ENCODE peak calls at places on chromosome X, in four cellular contexts. X, O, I and H are unnamed samples.

GRCh38 chrX:119654112-119654531 is 38.8 kb downstream of the SEPTIN6 start:
- DNase-seq in O (no peak), X (no peak), I (no peak), H (peak; percentile 54)

GRCh38 chrX:50780144-50780543 is 33.9 kb downstream of the SHROOM4 start:
- DNase-seq in X (no peak), O (no peak), I (no peak), H (no peak)

GRCh38 chrX:7828594-7828993 is 14.4 kb upstream of the VCX start:
- DNase-seq in I (no peak), O (peak; percentile 2), X (peak; percentile 3), H (no peak)

GRCh38 chrX:19627533-19627932 is 112.2 kb upstream of the MAP3K15 start:
- DNase-seq in O (no peak), X (no peak), I (no peak), H (peak; percentile 13)

GRCh38 chrX:54248309-54248708 is 65.3 kb upstream of the FAM120C start:
- DNase-seq in X (peak; percentile 48), I (no peak), O (peak; percentile 4), H (peak; percentile 44)

GRCh38 chrX:4263005-4263404 is 549.6 kb upstream of the PRKX start:
- DNase-seq in I (no peak), O (no peak), X (peak; percentile 3), H (no peak)

GRCh38 chrX:71618303-71618721 is at the start of gene CXCR3:
- DNase-seq in X (no peak), I (peak; percentile 83), O (no peak), H (no peak)

GRCh38 chrX:118355225-118355920 is 9.5 kb downstream of the WDR44 start:
- DNase-seq in I (no peak), X (no peak), O (peak; percentile 34), H (no peak)

GRCh38 chrX:16671005-16671404 is 21.0 kb downstream of the S100G start:
- DNase-seq in X (peak; percentile 42), O (peak; percentile 59), I (no peak), H (peak; percentile 72)

GRCh38 chrX:120549483-120550452 is 11.0 kb downstream of the CUL4B start:
- DNase-seq in I (no peak), O (peak; percentile 69), X (peak; percentile 88), H (peak; percentile 94)

GRCh38 chrX:120664081-120664480 is 34.2 kb upstream of the C1GALT1C1 start:
- DNase-seq in X (peak; percentile 42), O (peak; percentile 16), I (no peak), H (peak; percentile 13)

GRCh38 chrX:132958086-132958703 is at the start of gene HS6ST2:
- DNase-seq in O (no peak), X (no peak), I (no peak), H (no peak)

GRCh38 chrX:125544856-125545255 is 225.2 kb downstream of the TEX13C start:
- DNase-seq in I (no peak), O (no peak), X (no peak), H (no peak)

GRCh38 chrX:151176351-151176750 is at the start of gene GPR50:
- DNase-seq in O (no peak), X (no peak), I (no peak), H (no peak)
- H3K4me3 ChIP-seq in O (no peak within 1 kb of the TSS), X (peak within 1 kb of the TSS; percentile 34), I (no peak within 1 kb of the TSS), H (no peak within 1 kb of the TSS)

DNA sequence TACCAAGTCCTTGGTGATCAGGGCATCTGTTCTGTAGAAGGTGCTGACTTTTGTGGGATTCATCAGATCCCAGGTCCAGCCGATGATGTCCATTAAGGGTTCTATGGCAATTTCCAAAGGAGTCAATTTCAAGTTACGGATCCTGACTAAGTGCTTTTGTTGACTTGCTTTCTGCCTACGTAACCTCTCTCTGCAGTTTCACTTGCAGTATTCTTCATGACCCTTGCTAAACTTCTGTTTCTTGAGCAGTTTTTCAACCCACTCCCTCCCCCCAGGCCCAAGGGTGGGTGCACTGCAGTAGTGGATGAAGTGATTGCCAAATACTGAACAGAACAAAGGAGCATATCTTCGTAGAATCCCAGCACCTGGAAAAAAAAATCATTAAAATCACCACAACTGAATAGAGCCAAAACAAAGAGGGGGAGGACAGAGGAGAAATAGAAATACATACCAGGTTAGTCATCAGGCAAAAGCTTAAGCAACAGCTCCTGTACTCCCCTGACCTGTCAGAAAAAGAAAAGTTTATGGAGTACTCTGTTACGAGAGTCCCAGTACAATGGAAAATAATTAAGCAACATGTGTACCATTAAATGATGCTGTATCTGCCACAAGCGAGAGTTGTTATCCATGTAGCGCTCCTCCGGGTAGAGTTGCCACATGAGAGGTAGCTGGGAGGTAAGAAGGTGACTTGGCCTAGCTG is 5.8 kb downstream of the CMC4 start:
- DNase-seq in I (no peak), X (no peak), O (no peak), H (peak; percentile 49)
- TF ChIP-seq POLR2A in I (no peak), X (no peak), O (no peak), H (no peak)

GRCh38 chrX:33178218-33178617 is 33.1 kb downstream of the DMD start:
- DNase-seq in X (no peak), I (no peak), O (no peak), H (no peak)

GRCh38 chrX:33188881-33189280 is 22.5 kb downstream of the DMD start:
- DNase-seq in I (no peak), X (no peak), O (no peak), H (peak; percentile 54)

GRCh38 chrX:33188286-33188685 is 23.1 kb downstream of the DMD start:
- DNase-seq in I (no peak), X (no peak), O (no peak), H (no peak)

GRCh38 chrX:33178690-33179089 is 32.7 kb downstream of the DMD start:
- DNase-seq in X (no peak), I (no peak), O (no peak), H (no peak)

GRCh38 chrX:33183366-33183765 is 28.0 kb downstream of the DMD start:
- DNase-seq in X (no peak), O (no peak), I (no peak), H (peak; percentile 82)
- TF ChIP-seq RCOR1 in X (no peak), O (no peak), I (no peak), H (no peak)

DNA sequence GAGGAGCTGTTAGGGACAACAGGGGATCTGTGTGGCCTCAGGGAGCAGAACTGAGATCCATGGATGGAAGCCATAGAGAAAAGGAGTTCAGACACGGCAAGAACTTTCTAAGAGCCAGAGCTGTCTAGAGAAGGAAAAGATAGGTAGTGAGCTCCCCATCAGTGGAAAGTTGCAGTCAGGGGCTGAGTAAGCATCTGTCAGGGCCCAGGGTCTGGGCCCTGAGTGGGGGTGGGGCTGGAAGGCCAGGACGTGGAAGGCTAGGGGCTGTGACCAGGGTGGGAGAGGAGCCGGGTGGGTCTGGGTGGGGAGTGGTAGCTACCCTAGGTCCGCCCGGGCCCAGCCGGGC is 324 bp upstream of the MSN start:
- DNase-seq in O (no peak), X (no peak), I (no peak), H (no peak)
- H3K4me3 ChIP-seq in O (peak overlapping the region; percentile 90), X (peak overlapping the region; percentile 73), I (peak overlapping the region; percentile 24), H (no peak overlapping the region)

GRCh38 chrX:153624196-153625091 is 22.6 kb upstream of the DUSP9 start:
- DNase-seq in I (no peak), X (no peak), O (no peak), H (no peak)

GRCh38 chrX:153623310-153624029 is 23.5 kb upstream of the DUSP9 start:
- DNase-seq in X (no peak), I (no peak), O (no peak), H (no peak)

GRCh38 chrX:153626025-153626633 is 20.9 kb upstream of the DUSP9 start:
- DNase-seq in I (no peak), X (no peak), O (no peak), H (no peak)

GRCh38 chrX:153626863-153627674 is 19.9 kb upstream of the DUSP9 start:
- DNase-seq in I (no peak), O (no peak), X (no peak), H (no peak)

DNA sequence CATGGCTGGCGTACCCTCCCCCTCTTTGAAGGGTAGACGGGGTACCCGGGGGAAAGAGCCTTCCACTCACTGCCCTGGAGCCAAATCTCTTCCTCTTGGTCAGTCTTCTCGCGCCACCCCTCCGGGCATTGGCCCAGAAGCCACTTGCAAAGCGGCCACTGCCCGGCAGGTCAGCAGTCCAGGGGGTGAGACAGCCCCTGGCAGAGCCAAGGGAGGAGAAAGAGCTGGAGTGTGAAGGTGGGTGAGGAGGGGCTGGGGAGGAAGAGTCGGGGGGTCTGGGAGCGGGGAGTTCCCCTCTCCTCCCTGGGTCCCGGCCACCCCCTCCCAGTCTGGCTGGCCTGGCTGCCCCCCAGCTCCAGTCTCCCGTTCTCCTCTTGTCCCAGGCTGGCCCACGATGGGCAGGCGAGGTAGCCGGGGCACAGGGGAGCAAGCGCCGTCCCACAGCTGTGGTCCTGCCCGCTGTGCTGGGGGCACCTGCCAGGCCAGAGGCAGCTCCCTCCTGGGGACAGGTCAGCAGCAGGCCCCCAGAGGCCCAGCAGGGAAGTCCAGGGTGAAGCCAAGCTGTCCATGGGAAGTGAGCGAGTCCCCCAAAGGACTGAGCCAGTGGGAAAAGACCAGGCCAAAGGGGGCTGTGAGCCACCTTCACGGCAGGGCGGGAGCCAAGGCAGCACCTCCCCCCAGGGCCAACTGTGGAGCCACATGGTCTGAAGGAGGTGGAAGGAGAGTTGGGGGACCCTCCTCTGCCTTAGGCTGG is 21.6 kb upstream of the DUSP9 start:
- DNase-seq in O (no peak), I (no peak), X (no peak), H (no peak)
- TF ChIP-seq POLR2A in O (no peak), I (no peak), X (no peak), H (no peak)

GRCh38 chrX:13652256-13653021 is 502 bp upstream of the TCEANC start:
- DNase-seq in O (peak; percentile 62), X (peak; percentile 41), I (no peak), H (peak; percentile 98)
- TF ChIP-seq RCOR1 in O (no peak), X (no peak), I (no peak), H (peak; percentile 47)

DNA sequence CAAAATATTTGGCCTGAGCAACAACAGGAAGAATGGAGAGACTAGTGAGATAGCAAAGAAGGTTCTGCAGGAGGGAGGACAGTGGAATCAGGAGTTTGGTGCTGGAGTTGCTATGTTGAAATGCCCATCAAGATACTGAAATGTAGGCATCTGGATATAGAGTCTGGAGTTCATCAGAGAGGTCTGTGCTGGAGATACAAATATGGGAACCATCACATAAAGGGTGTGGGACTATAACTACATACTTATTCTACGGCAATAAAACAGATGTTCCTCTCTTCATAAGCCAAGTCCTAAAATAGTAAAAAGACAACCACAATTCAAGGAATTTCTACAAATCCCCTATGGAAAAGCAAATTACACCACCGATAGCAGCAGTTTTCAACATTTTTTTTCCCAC is 1.7 kb downstream of the MED14 start:
- DNase-seq in I (no peak), X (no peak), O (no peak), H (no peak)
- H3K4me3 ChIP-seq in I (peak overlapping the region; percentile 86), X (no peak overlapping the region), O (peak overlapping the region; percentile 80), H (peak overlapping the region; percentile 88)

DNA sequence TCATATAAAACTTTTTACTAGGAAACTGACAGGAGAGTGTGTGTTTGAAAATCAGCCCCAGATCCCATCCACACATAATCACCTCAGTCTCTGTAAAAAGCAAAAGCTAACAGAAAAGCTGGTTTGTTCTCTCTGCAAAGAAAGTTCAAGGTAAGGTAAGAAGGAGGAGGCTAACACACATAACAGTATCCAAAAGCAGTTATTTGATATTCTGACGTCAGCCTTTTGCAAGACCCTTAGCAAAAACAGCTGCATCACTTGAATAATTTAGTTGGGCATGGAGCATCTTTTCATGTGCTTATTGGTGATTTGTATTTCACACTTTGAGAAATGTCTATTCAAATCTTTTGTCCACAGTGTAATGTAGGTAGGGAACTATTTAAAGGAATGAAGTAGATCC is 5.5 kb downstream of the TCEAL9 start:
- DNase-seq in X (no peak), I (no peak), O (no peak), H (no peak)
- TF ChIP-seq POLR2A in X (no peak), I (no peak), O (no peak), H (no peak)